ENCODE peak calls at places on chromosomes 2 and 18, in six cellular contexts. P, Q, E, I, B and K are unnamed samples.

GRCh38 chr18:40094441-40094840 is 1860.6 kb upstream of the PIK3C3 start:
- DNase-seq in P (no peak), Q (no peak), E (no peak), I (no peak), B (no peak), K (no peak)

GRCh38 chr18:41724195-41724594 is 230.8 kb upstream of the PIK3C3 start:
- DNase-seq in P (no peak), Q (no peak), E (no peak), I (no peak), B (no peak), K (no peak)

GRCh38 chr18:76385681-76385975 is 109.4 kb downstream of the ZNF516 start:
- DNase-seq in P (no peak), Q (no peak), E (no peak), I (no peak), B (no peak), K (no peak)

GRCh38 chr2:240995041-240995960 is 3.1 kb upstream of the SNED1 start:
- DNase-seq in P (no peak), Q (no peak), E (no peak), I (no peak), B (no peak), K (no peak)

GRCh38 chr2:12861344-12861942 is 144.7 kb downstream of the TRIB2 start:
- DNase-seq in P (no peak), Q (no peak), E (peak), I (no peak), B (no peak), K (no peak)

GRCh38 chr2:86760371-86760770 is 30.3 kb downstream of the CD8A start:
- DNase-seq in P (no peak), Q (no peak), E (no peak), I (no peak), B (no peak), K (no peak)

GRCh38 chr2:165157160-165157559 is 46.7 kb downstream of the SCN3A start:
- DNase-seq in P (no peak), Q (no peak), E (no peak), I (no peak), B (no peak), K (no peak)

GRCh38 chr18:53422896-53423295 is 801.6 kb downstream of the MBD2 start:
- DNase-seq in P (no peak), Q (no peak), E (no peak), I (no peak), B (no peak), K (no peak)

GRCh38 chr2:53242090-53242489 is 525.5 kb upstream of the CHAC2 start:
- DNase-seq in P (no peak), Q (no peak), E (no peak), I (no peak), B (no peak), K (no peak)

GRCh38 chr18:1296237-1296636 is 391.6 kb downstream of the ADCYAP1 start:
- DNase-seq in P (no peak), Q (no peak), E (no peak), I (no peak), B (no peak), K (no peak)

GRCh38 chr2:28593356-28593755 is 97.5 kb downstream of the PLB1 start:
- DNase-seq in P (no peak), Q (no peak), E (no peak), I (no peak), B (no peak), K (no peak)

GRCh38 chr2:10080536-10081304 is 509 bp upstream of the CYS1 start:
- DNase-seq in P (no peak), Q (no peak), E (no peak), I (no peak), B (no peak), K (no peak)

GRCh38 chr2:126880825-126881224 is 17.9 kb upstream of the TEX51 start:
- DNase-seq in P (no peak), Q (no peak), E (no peak), I (no peak), B (no peak), K (no peak)

GRCh38 chr18:48749768-48750167 is 201.0 kb downstream of the SMAD7 start:
- DNase-seq in P (peak), Q (no peak), E (peak), I (no peak), B (no peak), K (no peak)

GRCh38 chr2:239109041-239109915 is 261.4 kb downstream of the TWIST2 start:
- DNase-seq in P (no peak), Q (no peak), E (peak), I (no peak), B (no peak), K (no peak)
- TF ChIP-seq POLR2AphosphoS5 in P (no peak), Q (no peak), E (no peak), I (no peak), B (no peak), K (no peak)

GRCh38 chr2:78978340-78978739 is 47.2 kb upstream of the REG3G start:
- DNase-seq in P (no peak), Q (no peak), E (no peak), I (no peak), B (no peak), K (no peak)

GRCh38 chr2:78979380-78980238 is 45.9 kb upstream of the REG3G start:
- DNase-seq in P (peak), Q (peak), E (peak), I (peak), B (no peak), K (no peak)

GRCh38 chr2:78977661-78978145 is 47.8 kb upstream of the REG3G start:
- DNase-seq in P (no peak), Q (no peak), E (no peak), I (peak), B (no peak), K (no peak)

DNA sequence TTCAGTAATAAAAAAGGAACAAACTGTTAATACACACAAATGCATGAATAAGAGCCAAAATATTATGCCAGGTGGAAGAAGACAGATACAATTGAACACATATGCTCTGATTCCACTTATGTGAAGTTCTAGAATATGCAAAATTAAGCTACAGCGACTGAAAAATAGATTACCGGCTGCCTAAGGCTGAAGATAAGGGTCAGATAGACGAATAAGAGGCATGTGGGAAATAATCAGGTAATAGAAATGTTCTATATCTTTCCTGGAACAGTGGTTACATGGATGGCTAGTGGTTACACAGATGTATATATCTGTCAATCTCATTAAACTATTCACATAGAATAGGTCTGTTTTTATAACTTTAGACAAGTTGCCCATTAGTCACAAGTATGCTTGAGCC is 51.9 kb upstream of the REG3G start:
- DNase-seq in P (no peak), Q (peak), E (no peak), I (no peak), B (no peak), K (no peak)
- TF ChIP-seq POLR2AphosphoS5 in P (no peak), Q (no peak), E (no peak), I (no peak), B (no peak), K (no peak)

GRCh38 chr2:144359684-144360083 is 160.2 kb downstream of the ZEB2 start:
- DNase-seq in P (no peak), Q (no peak), E (no peak), I (no peak), B (no peak), K (no peak)

GRCh38 chr2:144356402-144356801 is 163.5 kb downstream of the ZEB2 start:
- DNase-seq in P (no peak), Q (no peak), E (no peak), I (no peak), B (no peak), K (no peak)

GRCh38 chr2:144357623-144358400 is 162.1 kb downstream of the ZEB2 start:
- DNase-seq in P (no peak), Q (no peak), E (peak), I (no peak), B (peak), K (peak)

GRCh38 chr2:144358531-144358930 is 161.4 kb downstream of the ZEB2 start:
- DNase-seq in P (no peak), Q (no peak), E (no peak), I (no peak), B (no peak), K (no peak)

DNA sequence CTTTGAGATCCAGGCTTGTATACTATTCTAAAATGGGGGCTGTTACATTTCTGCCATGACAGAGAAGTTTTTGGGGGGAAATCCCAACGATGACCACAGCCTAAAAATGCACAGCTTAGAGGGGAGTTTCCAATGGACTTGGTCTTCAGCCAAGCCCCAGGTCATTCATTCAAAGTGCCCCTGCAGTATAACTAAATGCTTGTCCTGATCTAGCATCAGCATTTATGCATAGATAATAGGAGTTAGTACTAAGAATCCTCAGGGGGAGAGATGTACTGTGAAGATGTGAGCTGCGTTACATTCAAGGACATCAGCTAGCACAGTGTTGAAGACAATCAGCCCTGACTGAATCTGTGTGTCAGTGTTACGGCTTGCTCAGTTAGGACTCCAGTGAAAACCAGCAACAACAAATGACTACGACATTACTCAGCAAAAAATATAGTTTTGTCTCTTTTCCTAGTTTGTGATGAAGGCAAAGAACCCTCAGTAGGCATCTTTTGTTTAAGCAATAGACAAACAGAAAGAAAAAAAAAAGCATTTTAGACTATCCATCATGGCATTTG is 160.9 kb downstream of the ZEB2 start:
- DNase-seq in P (no peak), Q (no peak), E (peak), I (no peak), B (no peak), K (no peak)
- TF ChIP-seq POLR2AphosphoS5 in P (no peak), Q (no peak), E (no peak), I (no peak), B (no peak), K (peak)

GRCh38 chr2:8679567-8679826 is 2.4 kb upstream of the ID2 start:
- DNase-seq in P (no peak), Q (no peak), E (no peak), I (no peak), B (no peak), K (no peak)

GRCh38 chr2:8681786-8682692 is at the start of gene ID2:
- DNase-seq in P (peak), Q (peak), E (peak), I (peak), B (peak), K (peak)

GRCh38 chr2:8682719-8683667 is 1.1 kb downstream of the ID2 start:
- DNase-seq in P (peak), Q (peak), E (peak), I (peak), B (peak), K (no peak)

GRCh38 chr2:8679827-8680731 is 1.8 kb upstream of the ID2 start:
- DNase-seq in P (no peak), Q (peak), E (peak), I (no peak), B (peak), K (no peak)

DNA sequence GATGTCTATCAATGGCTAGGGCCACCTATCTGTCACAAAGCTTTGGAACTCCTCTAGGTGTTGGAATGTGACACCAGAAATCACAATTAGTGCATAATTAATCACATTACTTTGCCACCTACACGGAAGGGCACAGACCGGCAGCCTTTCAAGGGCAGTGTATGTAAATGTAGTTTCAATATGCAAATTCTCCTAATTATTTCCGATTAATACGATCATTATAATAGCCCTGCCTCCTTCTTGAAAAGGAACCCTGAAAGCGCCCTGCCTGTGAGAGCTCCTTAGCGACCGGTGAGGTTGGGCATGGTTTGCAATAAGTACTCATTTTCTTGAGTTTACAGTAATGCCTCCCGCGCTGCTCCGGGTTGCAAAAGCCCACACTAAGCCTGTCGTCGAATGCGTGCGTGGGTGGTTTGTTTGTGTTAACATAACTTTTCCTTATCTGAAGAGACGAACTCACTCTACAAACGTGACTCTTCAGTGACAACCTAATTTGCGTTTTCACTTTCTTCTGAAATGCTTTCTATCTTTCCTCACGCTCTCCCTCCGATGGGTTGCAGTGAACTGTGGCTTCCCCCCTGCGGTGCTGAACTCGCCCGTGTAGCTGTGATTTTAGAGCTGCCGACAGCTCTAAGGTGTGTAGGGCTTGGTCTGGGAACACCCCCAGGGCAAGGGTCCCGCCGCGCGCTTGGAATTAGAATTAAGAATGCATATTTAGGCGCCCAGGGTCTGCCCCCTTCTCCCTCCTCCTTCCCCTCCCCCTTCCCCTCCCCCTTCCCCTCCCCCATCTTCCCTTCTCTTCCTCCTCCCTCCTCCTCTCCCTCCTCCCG is 710 bp upstream of the ID2 start:
- DNase-seq in P (peak), Q (peak), E (peak), I (peak), B (peak), K (no peak)
- TF ChIP-seq POLR2AphosphoS5 in P (no peak), Q (no peak), E (no peak), I (no peak), B (no peak), K (no peak)

GRCh38 chr2:136495636-136496035 is 269.7 kb upstream of the THSD7B start:
- DNase-seq in P (no peak), Q (no peak), E (no peak), I (no peak), B (no peak), K (no peak)

GRCh38 chr2:136490100-136490499 is 275.2 kb upstream of the THSD7B start:
- DNase-seq in P (no peak), Q (no peak), E (no peak), I (no peak), B (no peak), K (no peak)

DNA sequence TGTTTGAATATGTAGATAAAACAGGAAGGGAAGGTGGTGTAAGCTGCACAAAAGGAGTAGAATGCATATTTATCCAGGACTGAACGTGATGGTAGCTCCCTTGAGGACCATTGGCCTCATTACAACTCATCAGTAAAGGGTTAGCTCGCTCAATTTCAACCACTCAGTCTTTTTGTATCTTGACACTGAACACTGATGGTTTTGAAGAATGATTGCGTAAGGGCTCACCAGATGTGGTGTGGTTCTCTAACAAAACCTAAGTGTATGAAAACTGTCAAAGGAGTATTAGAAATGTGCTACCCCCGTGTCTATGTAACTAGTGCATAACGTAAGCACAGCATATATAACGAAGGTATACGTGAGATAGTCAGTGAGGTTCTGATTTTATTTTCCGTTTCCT is 272.4 kb upstream of the THSD7B start:
- DNase-seq in P (no peak), Q (no peak), E (no peak), I (no peak), B (no peak), K (no peak)
- TF ChIP-seq POLR2AphosphoS5 in P (no peak), Q (no peak), E (no peak), I (no peak), B (no peak), K (no peak)

DNA sequence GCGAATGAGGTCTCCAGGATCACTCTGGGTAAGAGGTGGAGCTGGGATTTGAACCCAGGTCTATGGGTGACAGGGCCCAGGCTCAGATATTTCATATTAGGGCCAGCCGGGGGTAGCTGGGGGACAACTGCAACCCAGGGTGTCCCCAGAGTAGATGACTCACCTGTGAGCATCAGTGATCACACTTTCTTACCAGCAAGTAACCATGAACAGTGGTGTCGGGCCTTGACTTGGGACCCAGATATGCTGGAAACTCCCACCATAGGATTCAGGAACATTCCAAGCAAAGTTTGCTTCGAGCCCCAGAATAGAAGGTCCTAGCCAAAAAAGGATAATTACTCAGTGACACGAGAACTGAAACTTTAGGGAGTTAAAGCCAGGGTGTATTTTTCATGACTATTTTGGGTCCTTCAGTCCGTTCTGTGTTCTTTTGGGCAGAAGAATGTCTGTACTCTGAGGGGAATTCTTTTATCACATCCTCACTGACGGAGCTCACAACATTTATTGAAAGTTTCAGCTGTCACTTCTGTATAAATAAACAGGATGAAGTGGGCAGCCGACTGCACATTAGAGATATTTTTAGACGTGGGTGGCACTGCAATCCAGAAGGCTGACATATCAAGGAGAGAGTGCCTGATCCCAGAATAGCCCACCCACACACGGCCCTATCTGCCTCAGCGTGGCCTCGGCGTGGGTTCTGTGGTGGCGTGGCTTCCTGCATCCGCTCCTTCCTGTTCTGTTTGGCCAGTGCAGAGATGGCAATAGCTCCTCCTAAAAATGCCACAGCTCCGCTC is 45.6 kb downstream of the RAMP1 start:
- DNase-seq in P (no peak), Q (no peak), E (peak), I (no peak), B (no peak), K (no peak)
- TF ChIP-seq POLR2AphosphoS5 in P (no peak), Q (no peak), E (no peak), I (no peak), B (no peak), K (no peak)

DNA sequence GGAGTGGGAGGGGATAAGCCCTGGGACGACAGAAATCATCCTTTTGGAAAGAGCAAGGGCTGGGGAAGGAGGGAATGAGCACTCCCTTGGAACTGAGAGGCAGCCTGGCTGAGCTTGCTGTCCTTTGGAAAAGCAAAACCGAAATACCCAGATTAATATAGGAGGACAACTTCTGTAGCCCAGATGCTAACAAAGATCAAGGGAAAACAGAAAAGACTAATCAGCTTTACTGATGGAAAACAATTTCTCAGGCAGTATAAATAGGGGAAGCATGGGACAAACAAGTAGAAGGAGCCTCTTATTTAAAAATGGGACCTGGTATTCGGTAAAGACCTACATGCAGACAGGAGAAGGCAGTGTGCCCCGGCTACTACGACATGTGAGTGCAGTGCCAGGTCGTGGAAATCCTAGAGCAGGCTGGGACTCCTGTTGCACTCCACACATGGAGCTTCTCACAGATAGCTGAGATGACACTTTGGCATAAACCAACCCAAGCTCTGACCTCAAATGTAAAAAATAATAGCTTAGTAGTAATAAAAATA is 775 bp upstream of the DSEL start:
- DNase-seq in P (no peak), Q (no peak), E (no peak), I (no peak), B (no peak), K (no peak)
- TF ChIP-seq POLR2AphosphoS5 in P (no peak), Q (no peak), E (no peak), I (no peak), B (no peak), K (no peak)

DNA sequence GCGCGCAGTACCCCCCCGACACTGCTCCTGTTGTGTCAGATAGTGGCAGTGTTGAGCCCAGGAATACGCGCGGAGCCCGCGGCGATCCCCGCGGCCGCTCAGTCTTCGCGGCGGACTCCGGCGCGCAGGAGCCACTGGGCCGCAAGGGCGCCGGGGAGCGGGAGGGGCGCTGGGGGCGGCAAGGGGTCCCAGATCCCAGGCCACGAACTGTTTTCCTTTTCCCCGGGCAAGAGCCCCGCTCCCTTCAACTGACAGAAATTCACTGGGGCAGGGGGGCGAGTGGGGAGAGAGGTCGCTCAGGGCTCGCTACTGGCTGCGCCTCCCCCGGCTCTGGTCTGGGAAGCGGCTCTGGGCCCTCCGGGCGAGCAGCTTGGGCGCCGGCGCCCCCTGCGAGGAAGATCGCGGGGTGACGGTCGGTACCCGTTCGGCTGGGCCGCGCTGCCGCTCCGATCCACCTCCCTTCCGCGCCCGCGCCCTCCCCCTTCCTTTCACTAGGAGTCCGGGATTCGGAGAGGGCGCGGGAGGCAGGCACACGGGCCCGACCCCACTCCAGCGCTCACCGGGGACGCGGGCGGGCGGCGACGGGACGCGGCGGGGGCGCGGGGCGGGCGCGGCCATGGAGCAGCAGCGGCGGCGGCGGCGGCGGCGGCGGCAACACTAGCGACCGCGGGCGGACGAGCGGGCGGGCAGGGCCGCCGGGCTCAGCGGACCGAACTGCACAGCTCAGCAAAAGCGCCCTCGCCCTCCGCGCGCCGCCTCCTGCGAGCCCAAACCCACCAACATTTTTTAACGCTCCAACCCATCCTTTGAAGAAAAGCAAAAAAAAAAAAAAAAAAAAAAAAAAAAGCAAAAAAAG is 1.4 kb upstream of the SETBP1 start:
- DNase-seq in P (peak), Q (peak), E (peak), I (peak), B (no peak), K (peak)
- TF ChIP-seq POLR2AphosphoS5 in P (peak), Q (peak), E (peak), I (no peak), B (no peak), K (peak)